ENCODE peak calls at places on chromosomes 7 and 10, in six cellular contexts. T, R, D, G, J and H are unnamed samples.

GRCh38 chr7:30226593-30227268 is 57.7 kb upstream of the ZNRF2 start:
- DNase-seq in D (no peak), G (no peak), T (no peak), J (no peak), R (no peak), H (no peak)

GRCh38 chr10:95742529-95742884 is 13.5 kb upstream of the ENTPD1 start:
- DNase-seq in G (no peak), R (peak), T (no peak), D (no peak), J (no peak), H (peak)

GRCh38 chr7:55247466-55247865 is 117.7 kb upstream of the LANCL2 start:
- DNase-seq in G (no peak), T (no peak), R (no peak), D (no peak), J (no peak), H (peak)

GRCh38 chr7:1899201-1899600 is 229.1 kb downstream of the ELFN1 start:
- DNase-seq in J (no peak), D (peak), T (no peak), G (peak), R (peak), H (peak)

GRCh38 chr7:15720849-15721471 is 34.5 kb upstream of the MEOX2 start:
- DNase-seq in R (no peak), D (peak), T (no peak), G (peak), J (no peak), H (peak)

GRCh38 chr10:124152139-124152780 is 58.9 kb upstream of the CHST15 start:
- DNase-seq in D (peak), T (peak), J (no peak), R (peak), G (peak), H (peak)

GRCh38 chr7:95772298-95772770 is at the start of gene DYNC1I1:
- DNase-seq in G (peak), J (peak), T (peak), D (peak), R (peak), H (peak)

GRCh38 chr7:99201027-99201426 is 6.9 kb downstream of the KPNA7 start:
- DNase-seq in T (peak), R (no peak), G (peak), J (no peak), D (no peak), H (peak)

GRCh38 chr7:81120803-81121202 is 202.0 kb upstream of the SEMA3C start:
- DNase-seq in J (no peak), R (no peak), G (no peak), D (no peak), T (no peak), H (no peak)

GRCh38 chr10:100446130-100446761 is 16.6 kb upstream of the WNT8B start:
- DNase-seq in T (no peak), R (no peak), D (no peak), J (no peak), G (no peak), H (no peak)

GRCh38 chr10:121511943-121512342 is 86.3 kb downstream of the FGFR2 start:
- DNase-seq in R (no peak), G (no peak), T (no peak), J (no peak), D (no peak), H (no peak)

GRCh38 chr7:75534727-75535307 is 42.7 kb downstream of the SPDYE5 start:
- DNase-seq in G (peak), R (no peak), T (no peak), D (peak), J (peak), H (peak)

GRCh38 chr10:6694447-6695155 is 114.5 kb upstream of the PRKCQ start:
- DNase-seq in G (no peak), D (no peak), J (no peak), R (no peak), T (no peak), H (no peak)

GRCh38 chr10:93573051-93573909 is 6.8 kb downstream of the FFAR4 start:
- DNase-seq in D (no peak), R (no peak), G (no peak), T (no peak), J (peak), H (no peak)

GRCh38 chr7:121032645-121033460 is 44.3 kb downstream of the CPED1 start:
- DNase-seq in G (peak), T (no peak), D (no peak), J (no peak), R (no peak), H (no peak)

GRCh38 chr10:51074238-51075028 is at the start of gene PRKG1:
- DNase-seq in R (peak), T (peak), J (no peak), G (peak), D (peak), H (peak)

GRCh38 chr10:62046522-62047239 is 145.2 kb downstream of the ARID5B start:
- DNase-seq in G (no peak), R (peak), J (no peak), D (no peak), T (no peak), H (peak)

GRCh38 chr10:22518167-22518724 is 172.9 kb downstream of the SPAG6 start:
- DNase-seq in J (no peak), R (no peak), D (no peak), T (no peak), G (no peak), H (no peak)

GRCh38 chr10:88557659-88558058 is 25.5 kb downstream of the RNLS start:
- DNase-seq in D (no peak), T (no peak), G (peak), R (no peak), J (no peak), H (no peak)

GRCh38 chr7:151624246-151624928 is 104.7 kb upstream of the RHEB start:
- DNase-seq in J (no peak), R (no peak), G (no peak), T (no peak), D (no peak), H (no peak)

GRCh38 chr10:102431452-102432124 is 786 bp downstream of the CUEDC2 start:
- DNase-seq in J (no peak), T (no peak), D (no peak), G (no peak), R (no peak), H (no peak)

GRCh38 chr7:55493416-55493815 is 78.9 kb downstream of the VOPP1 start:
- DNase-seq in T (no peak), R (no peak), G (no peak), D (no peak), J (no peak), H (no peak)

GRCh38 chr10:78700413-78700812 is 368.4 kb upstream of the ZMIZ1 start:
- DNase-seq in J (peak), D (peak), T (no peak), R (peak), G (no peak), H (no peak)

GRCh38 chr10:119412831-119413737 is 129.4 kb downstream of the RGS10 start:
- DNase-seq in R (no peak), J (no peak), T (no peak), D (no peak), G (no peak), H (no peak)

GRCh38 chr7:133613250-133613649 is 360.4 kb downstream of the EXOC4 start:
- DNase-seq in G (no peak), D (no peak), R (no peak), J (no peak), T (no peak), H (no peak)

GRCh38 chr10:78599122-78599853 is 469.5 kb upstream of the ZMIZ1 start:
- DNase-seq in T (no peak), R (no peak), G (no peak), D (no peak), J (no peak), H (no peak)

GRCh38 chr10:6567894-6568293 is 12.2 kb downstream of the PRKCQ start:
- DNase-seq in G (no peak), R (no peak), T (no peak), J (no peak), D (no peak), H (no peak)

GRCh38 chr7:86876132-86876531 is 183.3 kb downstream of the ELAPOR2 start:
- DNase-seq in T (no peak), G (no peak), D (no peak), J (no peak), R (no peak), H (no peak)

GRCh38 chr7:73569042-73569608 is 9.3 kb downstream of the TBL2 start:
- DNase-seq in J (no peak), R (no peak), T (no peak), G (no peak), D (no peak), H (no peak)

GRCh38 chr10:79602953-79603352 is 7.8 kb upstream of the SFTPA1 start:
- DNase-seq in R (no peak), D (no peak), J (no peak), T (no peak), G (no peak), H (no peak)

GRCh38 chr7:103521917-103522316 is 75.9 kb upstream of the SLC26A5 start:
- DNase-seq in G (no peak), D (no peak), R (no peak), J (no peak), T (no peak), H (no peak)

GRCh38 chr7:22853674-22854157 is 31.1 kb upstream of the TOMM7 start:
- DNase-seq in R (peak), D (no peak), T (no peak), G (no peak), J (no peak), H (no peak)

GRCh38 chr10:51204076-51204475 is 129.8 kb downstream of the PRKG1 start:
- DNase-seq in R (no peak), T (no peak), J (no peak), G (no peak), D (no peak), H (no peak)

GRCh38 chr10:106987362-106987761 is 177.1 kb downstream of the SORCS1 start:
- DNase-seq in D (no peak), R (no peak), T (no peak), J (no peak), G (no peak), H (no peak)

GRCh38 chr10:126732308-126732707 is 61.8 kb upstream of the C10orf90 start:
- DNase-seq in G (no peak), T (no peak), J (no peak), R (no peak), D (no peak), H (no peak)

GRCh38 chr10:21626457-21627161 is 92.6 kb downstream of the MLLT10 start:
- DNase-seq in J (no peak), T (no peak), R (no peak), D (no peak), G (no peak), H (no peak)

GRCh38 chr10:102835007-102835482 is 2.2 kb downstream of the CYP17A1 start:
- DNase-seq in R (peak), T (no peak), D (peak), G (peak), J (peak), H (peak)

GRCh38 chr7:117012284-117013174 is 59.2 kb downstream of the ST7 start:
- DNase-seq in D (no peak), T (no peak), R (no peak), G (no peak), J (no peak), H (peak)

GRCh38 chr7:29748286-29749099 is 57.8 kb upstream of the WIPF3 start:
- DNase-seq in T (no peak), D (no peak), G (peak), R (no peak), J (no peak), H (peak)